ENCODE peak calls at places on chromosomes 2 and 18, in seven cellular contexts. S is mesenchymal stem cell, I is mesendoderm, T is neuronal stem cell, F is H1, R is IMR-90, E is trophoblast cell. N is an unnamed sample.
A peak's percentile ranks its signal among the peaks of the same experiment; 100 is the strongest.

GRCh38 chr2:130252880-130253645 is 54.8 kb upstream of the TUBA3E start:
- DNase-seq in S (no peak), I (no peak), T (no peak), F (no peak), R (no peak), E (no peak), N (no peak)

GRCh38 chr2:222319576-222320440 is 21.0 kb upstream of the PAX3 start:
- DNase-seq in S (peak; percentile 31), I (no peak), T (peak; percentile 36), F (no peak), R (no peak), E (no peak), N (peak; percentile 63)

GRCh38 chr2:63058742-63059433 is 8.3 kb downstream of the OTX1 start:
- DNase-seq in S (peak; percentile 13), I (peak; percentile 53), T (peak; percentile 65), F (no peak), R (no peak), E (no peak), N (peak; percentile 58)

GRCh38 chr18:79779700-79780190 is 18.0 kb upstream of the KCNG2 start:
- DNase-seq in S (no peak), I (no peak), T (no peak), F (no peak), R (no peak), E (no peak), N (no peak)

GRCh38 chr2:6855860-6856547 is 9.7 kb downstream of the CMPK2 start:
- DNase-seq in S (peak; percentile 45), I (no peak), T (no peak), F (no peak), R (no peak), E (peak; percentile 65), N (no peak)

GRCh38 chr2:56450772-56451171 is 267.0 kb downstream of the CCDC85A start:
- DNase-seq in S (no peak), I (no peak), T (no peak), F (no peak), R (no peak), E (no peak), N (no peak)

GRCh38 chr2:199495147-199495546 is 37.4 kb upstream of the SATB2 start:
- DNase-seq in S (no peak), I (no peak), T (no peak), F (no peak), R (no peak), E (no peak), N (no peak)

GRCh38 chr2:98463551-98463971 is 18.9 kb downstream of the INPP4A start:
- DNase-seq in S (no peak), I (peak; percentile 57), T (no peak), F (no peak), R (no peak), E (no peak), N (peak; percentile 68)

GRCh38 chr2:1795842-1796580 is 51.7 kb upstream of the PXDN start:
- DNase-seq in S (no peak), I (no peak), T (no peak), F (no peak), R (no peak), E (peak; percentile 87), N (no peak)

GRCh38 chr2:143034292-143035074 is 94.7 kb upstream of the ARHGAP15 start:
- DNase-seq in S (peak; percentile 87), I (peak; percentile 87), T (peak; percentile 58), F (no peak), R (peak; percentile 82), E (peak; percentile 75), N (no peak)

DNA sequence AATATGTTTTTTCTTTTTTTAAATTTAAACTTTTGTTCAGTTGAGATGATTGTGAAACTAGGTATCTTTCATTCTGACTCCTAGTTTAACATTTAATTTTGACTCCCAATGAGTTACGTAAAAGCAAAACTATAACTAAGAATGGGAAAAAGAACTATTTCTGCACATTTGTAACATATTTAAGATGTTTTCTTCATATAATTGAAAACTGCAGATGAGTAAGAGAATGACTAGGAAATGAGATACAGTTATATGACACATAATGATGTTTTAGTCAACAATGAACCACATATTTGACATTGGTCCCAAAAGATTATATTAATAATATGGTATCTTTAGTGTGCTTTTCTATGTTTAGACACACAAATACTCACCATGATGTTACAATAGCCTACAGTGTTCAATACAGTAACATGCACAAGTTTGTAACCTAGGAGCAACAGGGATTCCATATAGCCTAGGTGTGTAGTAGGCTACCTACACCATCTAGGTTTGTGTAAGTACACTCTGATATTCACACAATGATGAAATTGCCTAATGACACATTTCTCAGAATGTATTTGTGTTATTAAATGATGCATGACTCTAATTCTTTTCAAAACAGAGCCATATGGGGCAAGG is 12.6 kb downstream of the ERMN start:
- DNase-seq in S (no peak), I (no peak), T (no peak), F (no peak), R (peak; percentile 34), E (no peak), N (no peak)
- H3K23ac ChIP-seq in S (no peak overlapping the region), I (no peak overlapping the region), T (no peak overlapping the region), F (no peak overlapping the region), R (no peak overlapping the region), E (no peak overlapping the region), N (no peak overlapping the region)

GRCh38 chr2:69205076-69205475 is 182.0 kb downstream of the GFPT1 start:
- DNase-seq in S (no peak), I (no peak), T (no peak), F (no peak), R (no peak), E (no peak), N (no peak)

GRCh38 chr2:69208023-69208595 is 178.9 kb downstream of the GFPT1 start:
- DNase-seq in S (no peak), I (no peak), T (no peak), F (no peak), R (no peak), E (no peak), N (peak; percentile 45)

GRCh38 chr2:69204654-69205053 is 182.4 kb downstream of the GFPT1 start:
- DNase-seq in S (no peak), I (no peak), T (no peak), F (no peak), R (no peak), E (no peak), N (no peak)

GRCh38 chr2:69203166-69203985 is 183.7 kb downstream of the GFPT1 start:
- DNase-seq in S (no peak), I (no peak), T (no peak), F (no peak), R (no peak), E (no peak), N (no peak)

DNA sequence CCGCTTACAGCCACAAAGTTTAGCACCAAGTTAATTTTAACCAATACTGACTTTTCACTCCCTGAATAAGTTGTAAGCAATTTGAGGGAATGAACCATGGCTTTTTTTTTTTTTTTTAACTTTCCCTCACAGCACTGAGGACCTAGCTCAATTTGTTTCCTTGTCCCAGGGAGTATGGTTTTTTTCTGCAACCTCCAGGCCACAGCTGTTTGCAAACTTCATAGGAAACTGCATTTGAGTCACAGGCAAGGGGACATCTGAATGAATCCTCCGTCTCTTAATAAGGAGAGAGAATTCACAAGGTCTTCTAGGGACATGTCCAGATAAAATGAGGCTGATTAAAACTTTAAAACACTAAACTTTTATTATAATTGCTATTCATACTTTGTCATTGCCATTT is 181.5 kb downstream of the GFPT1 start:
- DNase-seq in S (no peak), I (no peak), T (no peak), F (no peak), R (no peak), E (no peak), N (no peak)
- H4K8ac ChIP-seq in S (no peak overlapping the region), I (no peak overlapping the region), T (no peak overlapping the region), F (no peak overlapping the region), R (no peak overlapping the region), E (no peak overlapping the region), N (no peak overlapping the region)

GRCh38 chr2:25170888-25171287 is 2.5 kb upstream of the POMC start:
- DNase-seq in S (no peak), I (no peak), T (no peak), F (no peak), R (no peak), E (no peak), N (no peak)

GRCh38 chr2:25165992-25166618 is 2.3 kb downstream of the POMC start:
- DNase-seq in S (no peak), I (peak; percentile 76), T (no peak), F (no peak), R (no peak), E (peak; percentile 60), N (peak; percentile 79)

GRCh38 chr2:25164526-25164925 is 3.9 kb downstream of the POMC start:
- DNase-seq in S (no peak), I (peak; percentile 28), T (no peak), F (no peak), R (no peak), E (no peak), N (no peak)

GRCh38 chr2:25169073-25169470 is 692 bp upstream of the POMC start:
- DNase-seq in S (no peak), I (no peak), T (no peak), F (no peak), R (no peak), E (no peak), N (no peak)

GRCh38 chr2:25168256-25169072 is at the start of gene POMC:
- DNase-seq in S (peak; percentile 49), I (peak; percentile 63), T (no peak), F (no peak), R (peak; percentile 21), E (peak; percentile 29), N (peak; percentile 68)
- H3K23ac ChIP-seq in S (no peak within 1 kb of the TSS), I (no peak within 1 kb of the TSS), T (no peak within 1 kb of the TSS), F (no peak within 1 kb of the TSS), R (peak within 1 kb of the TSS; percentile 16), E (no peak within 1 kb of the TSS), N (no peak within 1 kb of the TSS)

DNA sequence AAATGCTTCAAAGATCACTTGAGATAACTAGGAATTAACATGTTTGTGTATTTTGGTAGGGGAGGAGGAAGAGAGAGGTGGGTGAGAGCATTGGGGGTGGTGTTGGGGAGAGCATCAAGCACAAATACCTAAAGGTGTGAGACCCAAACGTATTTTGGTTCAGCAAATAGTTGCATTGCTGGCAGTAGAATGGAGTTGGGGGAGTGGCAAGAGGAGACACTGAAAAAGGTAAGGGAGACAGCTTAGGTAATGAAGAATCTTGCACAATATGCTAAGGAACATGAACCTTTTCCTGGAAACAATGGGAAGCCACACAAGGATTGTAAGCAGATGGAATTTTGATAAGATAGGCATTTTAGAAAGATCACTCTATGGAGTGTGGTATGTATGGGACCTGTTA is 1.5 kb upstream of the PELI1 start:
- DNase-seq in S (no peak), I (peak; percentile 93), T (no peak), F (no peak), R (no peak), E (peak; percentile 65), N (no peak)
- H4K8ac ChIP-seq in S (no peak overlapping the region), I (no peak overlapping the region), T (no peak overlapping the region), F (no peak overlapping the region), R (no peak overlapping the region), E (no peak overlapping the region), N (no peak overlapping the region)

GRCh38 chr2:229980440-229981184 is 58.3 kb downstream of the FBXO36 start:
- DNase-seq in S (peak; percentile 71), I (peak; percentile 96), T (no peak), F (no peak), R (peak; percentile 68), E (peak; percentile 17), N (peak; percentile 48)
- H3K23ac ChIP-seq in S (no peak overlapping the region), I (peak overlapping the region; percentile 20), T (no peak overlapping the region), F (no peak overlapping the region), R (no peak overlapping the region), E (no peak overlapping the region), N (no peak overlapping the region)

N was measured in H9.